ENCODE peak calls at places on chromosomes 6 and 20, in six cellular contexts. L is AG10803, Y is fibroblast of villous mesenchyme, G is neural progenitor cell, N is iPS DF 6.9, J is body of pancreas. W is an unnamed sample.

GRCh38 chr20:17542993-17543412 is 11.8 kb upstream of the BFSP1 start:
- DNase-seq in L (peak), Y (peak), G (no peak), N (no peak), J (no peak), W (peak)

GRCh38 chr6:164947174-164947573 is 362.2 kb downstream of the C6orf118 start:
- DNase-seq in L (no peak), Y (no peak), G (no peak), N (no peak), J (no peak), W (no peak)

GRCh38 chr6:142900467-142900961 is 44.5 kb downstream of the HIVEP2 start:
- DNase-seq in L (peak), Y (peak), G (no peak), N (no peak), J (no peak), W (no peak)

GRCh38 chr6:161125591-161125990 is 134.0 kb downstream of the MAP3K4 start:
- DNase-seq in L (no peak), Y (peak), G (no peak), N (no peak), J (no peak), W (no peak)

GRCh38 chr20:52295556-52295955 is 104.0 kb upstream of the ZFP64 start:
- DNase-seq in L (no peak), Y (peak), G (no peak), N (no peak), J (no peak), W (no peak)

GRCh38 chr6:145763742-145764141 is 28.4 kb upstream of the EPM2A start:
- DNase-seq in L (no peak), Y (no peak), G (no peak), N (no peak), J (no peak), W (no peak)

GRCh38 chr6:45447005-45447404 is 69.3 kb upstream of the SUPT3H start:
- DNase-seq in L (no peak), Y (no peak), G (no peak), N (no peak), J (no peak), W (no peak)

GRCh38 chr20:44961868-44962267 is 1.7 kb upstream of the TOMM34 start:
- DNase-seq in L (peak), Y (peak), G (no peak), N (no peak), J (no peak), W (peak)

GRCh38 chr6:111503660-111504059 is 20.6 kb upstream of the REV3L start:
- DNase-seq in L (no peak), Y (no peak), G (no peak), N (no peak), J (no peak), W (no peak)

GRCh38 chr6:26159417-26160273 is 72.4 kb downstream of the HFE start:
- DNase-seq in L (no peak), Y (peak), G (no peak), N (no peak), J (no peak), W (no peak)

GRCh38 chr6:22575190-22575589 is 5.8 kb downstream of the HDGFL1 start:
- DNase-seq in L (no peak), Y (no peak), G (no peak), N (no peak), J (no peak), W (peak)

GRCh38 chr20:51639206-51639832 is 96.8 kb upstream of the NFATC2 start:
- DNase-seq in L (peak), Y (peak), G (peak), N (peak), J (peak), W (peak)

GRCh38 chr20:36399147-36399968 is 93.2 kb downstream of the DLGAP4 start:
- DNase-seq in L (peak), Y (peak), G (peak), N (peak), J (peak), W (peak)

GRCh38 chr20:6599876-6600275 is 167.6 kb upstream of the BMP2 start:
- DNase-seq in L (no peak), Y (no peak), G (no peak), N (no peak), J (no peak), W (no peak)

GRCh38 chr6:47083586-47084047 is 41.5 kb upstream of the ADGRF1 start:
- DNase-seq in L (peak), Y (peak), G (no peak), N (no peak), J (peak), W (peak)

GRCh38 chr6:117050301-117050700 is 173.3 kb downstream of the RFX6 start:
- DNase-seq in L (no peak), Y (no peak), G (no peak), N (no peak), J (no peak), W (peak)

GRCh38 chr6:53524455-53524815 is 20.5 kb downstream of the GCLC start:
- DNase-seq in L (peak), Y (peak), G (no peak), N (no peak), J (no peak), W (no peak)

GRCh38 chr6:52253494-52253893 is 9.2 kb upstream of the IL17F start:
- DNase-seq in L (peak), Y (no peak), G (no peak), N (no peak), J (no peak), W (peak)

GRCh38 chr6:164057876-164058275 is 643.4 kb downstream of the QKI start:
- DNase-seq in L (no peak), Y (no peak), G (no peak), N (no peak), J (no peak), W (no peak)

GRCh38 chr20:57627972-57628650 is 7.9 kb upstream of the ZBP1 start:
- DNase-seq in L (peak), Y (peak), G (no peak), N (no peak), J (no peak), W (no peak)

GRCh38 chr6:27332692-27333641 is 20.9 kb upstream of the POM121L2 start:
- DNase-seq in L (peak), Y (peak), G (peak), N (peak), J (no peak), W (peak)

GRCh38 chr20:58850693-58851174 is at the start of gene GNAS-AS1:
- DNase-seq in L (peak), Y (peak), G (peak), N (no peak), J (peak), W (peak)

GRCh38 chr6:4759997-4760396 is 16.2 kb upstream of the CDYL start:
- DNase-seq in L (no peak), Y (no peak), G (no peak), N (no peak), J (no peak), W (no peak)

GRCh38 chr6:5403619-5404018 is 142.3 kb downstream of the FARS2 start:
- DNase-seq in L (peak), Y (no peak), G (no peak), N (no peak), J (no peak), W (no peak)

GRCh38 chr20:22232473-22232872 is 351.9 kb downstream of the FOXA2 start:
- DNase-seq in L (no peak), Y (no peak), G (no peak), N (no peak), J (no peak), W (no peak)

GRCh38 chr20:13220194-13220856 is 749 bp upstream of the ISM1 start:
- DNase-seq in L (peak), Y (peak), G (peak), N (no peak), J (peak), W (peak)

DNA sequence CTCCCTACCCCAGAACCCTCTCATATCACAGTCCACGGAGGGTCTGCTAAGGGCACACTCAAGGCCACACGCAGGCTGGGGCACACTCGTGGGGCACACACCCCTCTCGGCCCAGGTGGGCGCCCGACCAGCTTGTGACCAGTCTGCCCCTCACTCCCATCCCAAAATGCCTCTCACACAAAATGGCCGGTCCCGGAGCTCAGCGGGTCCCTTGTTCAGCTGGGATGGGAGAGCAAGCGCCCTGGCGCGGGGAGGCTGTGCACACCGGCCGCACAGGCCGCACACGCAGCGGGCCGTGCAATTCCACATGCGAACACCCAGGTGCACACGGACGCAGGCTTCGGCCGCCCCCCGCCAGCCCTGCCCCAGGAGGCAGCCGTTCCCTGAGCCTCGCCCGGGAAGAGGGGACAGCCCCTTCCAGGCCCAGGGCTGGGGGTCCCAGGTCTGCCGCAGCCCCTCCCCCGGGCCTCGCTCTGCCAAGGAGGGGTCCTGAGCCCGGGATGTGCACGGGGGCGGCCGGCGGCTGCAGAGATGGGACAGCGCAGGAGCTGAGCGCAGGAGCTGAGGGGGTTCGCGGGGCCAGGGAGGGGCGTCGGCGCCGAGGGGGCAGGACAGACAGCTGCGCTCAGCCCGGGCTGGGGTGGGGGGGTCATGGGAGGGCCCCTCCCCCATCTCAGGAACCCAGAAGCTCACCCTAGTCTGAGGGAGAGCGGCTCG is 1.3 kb downstream of the KCNQ2 start:
- DNase-seq in L (no peak), Y (no peak), G (peak), N (no peak), J (no peak), W (no peak)
- H3K4me3 ChIP-seq in L (no peak), Y (no peak), G (peak), N (peak), J (no peak), W (no peak)

GRCh38 chr6:6696867-6697531 is 108.5 kb downstream of the LY86 start:
- DNase-seq in L (peak), Y (peak), G (peak), N (peak), J (peak), W (peak)
- H3K4me3 ChIP-seq in L (no peak), Y (no peak), G (no peak), N (no peak), J (no peak), W (no peak)

DNA sequence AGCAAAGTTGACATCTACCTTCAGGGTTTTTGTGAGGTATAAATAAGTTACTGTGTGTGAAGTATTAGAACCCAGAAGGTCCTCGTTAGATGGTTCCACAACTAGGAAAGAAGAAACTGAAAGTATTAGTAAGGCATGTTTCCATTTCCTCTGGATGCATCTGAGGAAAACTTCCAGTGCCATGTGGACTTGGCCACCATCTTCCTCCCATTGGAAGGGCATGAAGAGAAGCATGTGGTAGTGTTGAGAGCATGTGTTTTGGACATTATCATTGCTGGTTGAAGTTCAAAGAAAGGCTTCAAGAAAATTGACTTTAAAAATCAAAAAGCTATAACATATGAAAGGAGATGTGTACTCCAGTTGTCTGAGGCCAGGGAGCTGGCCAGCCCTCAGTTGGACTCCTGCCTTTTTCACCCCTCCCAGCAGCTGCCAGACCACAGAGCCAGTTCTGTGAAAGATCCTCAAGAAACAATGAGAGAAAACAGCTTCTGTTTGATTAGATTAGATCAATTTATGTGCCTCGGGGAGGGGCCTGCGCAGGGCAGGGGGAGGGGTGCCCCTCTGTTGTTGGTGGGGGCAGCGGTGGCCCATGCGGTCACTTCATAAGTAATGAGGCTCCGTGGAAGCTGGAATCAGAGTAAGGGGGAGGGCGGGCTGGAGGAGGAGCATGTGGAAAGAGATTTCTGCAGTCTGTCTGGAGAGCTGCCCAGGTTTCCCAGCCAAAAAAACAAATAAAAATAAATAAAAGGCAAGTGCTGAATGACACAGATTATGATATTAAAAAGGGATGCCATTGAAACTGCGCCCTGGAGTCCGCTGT is 154.0 kb downstream of the JARID2 start:
- DNase-seq in L (peak), Y (peak), G (peak), N (no peak), J (peak), W (peak)
- H3K4me3 ChIP-seq in L (peak), Y (peak), G (peak), N (no peak), J (no peak), W (peak)

DNA sequence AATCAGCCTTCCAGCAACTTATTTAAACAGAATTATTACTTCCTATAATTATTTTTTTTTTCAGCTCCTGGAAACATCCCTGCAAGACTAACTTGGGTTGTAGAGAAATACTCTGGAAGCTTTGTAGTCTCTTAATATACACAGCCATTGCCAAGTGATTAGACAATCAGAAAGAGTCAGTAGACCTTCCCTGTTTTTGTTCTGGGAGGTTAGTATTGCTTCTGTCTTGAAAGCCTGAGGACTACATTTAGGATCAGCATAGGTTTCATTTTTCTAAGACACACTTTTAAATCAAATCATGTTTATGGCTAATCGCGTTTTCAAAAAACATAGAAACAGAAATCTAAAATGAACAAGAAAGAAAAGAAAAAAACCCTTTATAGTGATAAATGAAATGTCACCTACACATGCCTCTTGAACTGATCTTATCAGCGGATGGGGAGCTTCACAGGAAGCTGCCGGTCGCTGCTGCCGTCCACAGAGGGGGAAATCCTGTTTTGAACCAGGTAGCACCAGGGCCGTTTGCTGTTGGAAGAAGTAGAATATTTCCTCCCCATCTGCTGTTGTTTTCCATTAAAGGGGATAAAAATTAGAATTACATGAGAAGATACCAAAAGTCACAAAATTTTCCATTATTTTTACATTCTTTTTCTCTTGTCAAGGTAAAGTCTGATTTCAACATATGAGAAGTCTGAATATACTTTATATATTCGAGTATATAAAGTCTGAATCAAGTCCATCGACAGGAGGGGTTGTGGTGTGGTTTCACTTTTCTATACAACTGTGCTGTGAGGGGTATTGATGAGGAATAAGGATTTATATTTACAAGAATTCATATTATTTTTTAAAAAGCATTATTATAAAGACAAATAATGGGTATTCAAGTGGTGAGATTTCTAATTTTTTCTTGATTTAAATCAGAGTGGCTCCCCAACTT is 94.6 kb downstream of the ARMC2 start:
- DNase-seq in L (no peak), Y (no peak), G (no peak), N (no peak), J (no peak), W (no peak)
- H3K4me3 ChIP-seq in L (no peak), Y (no peak), G (no peak), N (no peak), J (no peak), W (no peak)

DNA sequence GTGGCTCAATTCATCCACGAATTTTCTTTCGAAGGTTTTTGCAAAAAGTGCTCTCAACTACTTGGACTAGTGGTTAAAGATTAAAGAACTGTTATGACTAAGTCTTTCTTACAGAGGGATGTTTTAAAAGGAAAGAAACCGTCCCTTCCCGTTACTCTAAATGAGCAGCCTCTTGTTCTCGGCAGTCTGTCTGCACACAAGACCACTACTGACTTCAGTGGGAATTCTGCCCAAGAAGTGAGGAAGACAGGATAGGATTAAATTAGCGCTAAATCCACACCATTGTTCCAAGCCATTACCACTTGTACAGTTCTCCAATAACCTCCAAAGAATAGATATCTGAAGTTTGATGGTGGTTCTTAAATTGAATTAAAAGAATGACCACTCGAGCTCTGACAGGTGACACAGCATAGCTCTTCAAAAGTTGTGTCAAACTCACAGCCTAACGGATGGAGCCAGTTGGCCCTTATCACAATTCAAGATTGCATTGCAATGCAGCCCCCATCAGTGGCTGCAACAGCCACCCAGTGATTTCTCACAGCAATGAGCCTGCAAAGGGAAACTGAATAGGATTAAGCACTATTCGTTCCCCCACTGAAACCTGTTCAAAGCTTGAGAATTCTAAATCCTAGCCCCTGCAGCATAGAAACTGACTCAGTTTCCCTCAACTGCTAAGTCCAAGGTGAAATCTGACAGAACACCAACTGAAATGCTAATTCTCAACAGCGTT is 1.8 kb downstream of the EPB41L2 start:
- DNase-seq in L (peak), Y (peak), G (peak), N (no peak), J (no peak), W (no peak)
- H3K4me3 ChIP-seq in L (peak), Y (peak), G (peak), N (no peak), J (no peak), W (peak)

GRCh38 chr6:11795403-11795802 is 16.8 kb upstream of the ADTRP start:
- DNase-seq in L (no peak), Y (peak), G (no peak), N (no peak), J (no peak), W (no peak)

GRCh38 chr6:11793277-11793676 is 14.7 kb upstream of the ADTRP start:
- DNase-seq in L (no peak), Y (no peak), G (no peak), N (no peak), J (no peak), W (no peak)

GRCh38 chr6:11798538-11798937 is 19.9 kb upstream of the ADTRP start:
- DNase-seq in L (peak), Y (no peak), G (no peak), N (no peak), J (no peak), W (no peak)

GRCh38 chr6:11798096-11798495 is 19.5 kb upstream of the ADTRP start:
- DNase-seq in L (peak), Y (peak), G (no peak), N (no peak), J (no peak), W (no peak)

GRCh38 chr6:11796819-11797218 is 18.2 kb upstream of the ADTRP start:
- DNase-seq in L (peak), Y (no peak), G (no peak), N (no peak), J (no peak), W (no peak)
- H3K4me3 ChIP-seq in L (no peak), Y (no peak), G (no peak), N (no peak), J (no peak), W (no peak)

GRCh38 chr6:149470948-149471347 is 13.9 kb downstream of the ZC3H12D start:
- DNase-seq in L (no peak), Y (no peak), G (no peak), N (no peak), J (no peak), W (no peak)

GRCh38 chr6:149474108-149474935 is 10.5 kb downstream of the ZC3H12D start:
- DNase-seq in L (no peak), Y (no peak), G (no peak), N (no peak), J (no peak), W (no peak)

GRCh38 chr6:149473080-149474052 is 11.4 kb downstream of the ZC3H12D start:
- DNase-seq in L (no peak), Y (peak), G (peak), N (no peak), J (no peak), W (peak)

GRCh38 chr6:149472241-149472640 is 12.6 kb downstream of the ZC3H12D start:
- DNase-seq in L (no peak), Y (no peak), G (no peak), N (no peak), J (no peak), W (no peak)

DNA sequence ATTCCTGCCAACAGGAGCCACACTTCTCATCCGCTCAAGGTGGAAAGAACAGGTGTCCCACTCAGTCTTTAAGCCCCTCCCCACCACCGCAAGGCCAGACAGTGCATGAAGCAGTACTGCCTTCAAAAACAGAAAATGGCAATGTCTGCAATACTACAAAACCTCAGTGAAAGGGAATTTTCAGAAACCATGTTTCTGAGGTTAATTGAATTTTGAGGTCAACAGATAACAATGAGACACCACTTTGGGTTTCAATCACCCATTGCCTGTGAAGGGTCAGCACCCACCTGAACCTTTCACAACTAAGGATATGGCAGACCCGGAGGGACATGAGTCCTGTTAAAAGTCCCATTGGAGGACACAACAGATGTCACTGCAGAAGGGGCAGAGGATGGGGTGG is 13.0 kb downstream of the ZC3H12D start:
- DNase-seq in L (no peak), Y (no peak), G (no peak), N (no peak), J (no peak), W (no peak)
- H3K4me3 ChIP-seq in L (no peak), Y (no peak), G (no peak), N (no peak), J (no peak), W (no peak)